ENCODE peak calls at places on chromosomes 12 and 14, in six cellular contexts. J is cardiac muscle cell, M is breast epithelium, X is IMR-90, U is esophagus squamous epithelium, N is tibial artery. Y is an unnamed sample. For H3K4me1, the result is how much of the 10 kb centered on the place peaks cover.

GRCh38 chr14:105865904-105866840 is 339.8 kb downstream of the TMEM121 start:
- DNase-seq in X (no peak), J (no peak), U (no peak), N (peak), M (no peak), Y (no peak)

GRCh38 chr12:107598906-107599305 is 86.7 kb upstream of the PWP1 start:
- DNase-seq in X (no peak), U (no peak), J (no peak), M (no peak), N (peak), Y (no peak)

GRCh38 chr14:38291681-38292459 is 36.0 kb upstream of the CLEC14A start:
- DNase-seq in X (peak), U (no peak), N (no peak), J (no peak), M (no peak), Y (no peak)

GRCh38 chr14:99672506-99673327 is 11.4 kb upstream of the CYP46A1 start:
- DNase-seq in U (no peak), N (no peak), M (no peak), J (no peak), X (no peak), Y (no peak)

GRCh38 chr12:22287776-22288621 is 46.5 kb downstream of the ST8SIA1 start:
- DNase-seq in X (peak), J (no peak), M (no peak), N (no peak), U (no peak), Y (no peak)

GRCh38 chr12:113464852-113465719 is 6.6 kb downstream of the LHX5 start:
- DNase-seq in J (peak), N (no peak), M (no peak), U (no peak), X (no peak), Y (no peak)

GRCh38 chr12:82996168-82996812 is 309.6 kb downstream of the TMTC2 start:
- DNase-seq in N (no peak), U (no peak), X (no peak), M (no peak), J (no peak), Y (no peak)

GRCh38 chr14:71753976-71754375 is 178.3 kb upstream of the RGS6 start:
- DNase-seq in J (no peak), M (no peak), X (no peak), N (no peak), U (no peak), Y (no peak)

GRCh38 chr12:128267651-128268347 is 829 bp downstream of the TMEM132C start:
- DNase-seq in X (no peak), N (no peak), M (no peak), U (no peak), J (peak), Y (no peak)

GRCh38 chr12:53093777-53094393 is 3.6 kb upstream of the IGFBP6 start:
- DNase-seq in J (no peak), X (peak), M (no peak), U (no peak), N (peak), Y (no peak)

GRCh38 chr12:24480766-24481449 is 468.0 kb downstream of the BCAT1 start:
- DNase-seq in N (no peak), M (no peak), U (no peak), J (no peak), X (no peak), Y (no peak)

GRCh38 chr14:104224516-104225281 is 86.3 kb downstream of the KIF26A start:
- DNase-seq in M (no peak), N (no peak), U (no peak), J (peak), X (no peak), Y (no peak)
- TF ChIP-seq CTCF in M (no peak), N (peak), U (no peak), J (peak), X (no peak), Y (peak)

GRCh38 chr14:94839346-94839745 is 69.4 kb upstream of the GSC start:
- DNase-seq in M (no peak), X (no peak), J (no peak), N (no peak), U (no peak), Y (no peak)
- H3K4me1 ChIP-seq in M (under half), X (under half), J (under half), N (under half), U (under half), Y (under half)

GRCh38 chr12:109277899-109278762 is 31.0 kb downstream of the FOXN4 start:
- DNase-seq in U (no peak), X (peak), N (no peak), M (no peak), J (no peak), Y (peak)
- TF ChIP-seq CTCF in U (no peak), X (no peak), N (no peak), M (no peak), J (no peak), Y (no peak)

DNA sequence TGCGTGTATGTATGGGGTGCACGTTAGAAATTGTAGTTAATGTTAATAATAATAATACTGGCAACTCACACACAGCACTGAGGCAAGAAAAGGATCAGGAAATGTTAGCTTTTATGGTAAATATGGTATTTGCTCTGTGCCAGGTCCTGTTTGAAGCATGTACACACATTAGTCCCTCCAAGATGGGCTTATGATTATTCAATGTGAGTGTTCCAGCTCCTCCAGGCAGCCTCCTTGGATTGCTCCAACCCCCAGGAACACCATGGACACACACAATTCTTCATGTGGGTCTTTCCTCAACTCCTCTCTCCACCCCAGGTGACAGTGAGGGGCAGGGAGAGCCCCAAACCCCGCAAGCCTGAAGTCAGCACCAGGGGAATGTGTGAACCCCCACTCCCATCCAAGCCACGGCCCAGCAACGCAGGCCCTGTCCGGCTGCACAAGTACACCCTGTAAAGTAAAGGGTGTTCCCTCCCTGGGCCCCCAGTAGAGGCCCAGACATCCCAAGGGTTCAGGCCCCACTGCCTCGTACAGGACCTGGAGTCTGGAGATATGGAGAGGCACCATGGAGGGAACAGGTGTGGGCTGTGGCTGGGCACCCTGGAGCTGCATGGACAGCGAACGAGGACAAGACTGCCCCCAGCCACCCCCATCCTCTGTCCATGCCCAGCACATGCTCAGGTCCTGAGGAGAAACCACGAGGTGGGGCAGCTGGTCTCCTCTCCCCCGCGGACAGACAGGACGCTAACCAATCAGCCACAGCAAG is 41.3 kb downstream of the NCOR2 start:
- DNase-seq in N (no peak), M (no peak), X (no peak), J (no peak), U (no peak), Y (no peak)
- H3K4me1 ChIP-seq in N (half or more), M (under half), X (under half), J (under half), U (half or more), Y (under half)